ENCODE peak calls at places on chromosomes 4 and X, in six cellular contexts. X, C, D, T, B and I are unnamed samples.

GRCh38 chr4:54090804-54091623 is 8.9 kb upstream of the GSX2 start:
- DNase-seq in B (no peak), T (no peak), C (peak), X (peak), D (no peak), I (peak)

GRCh38 chrX:153381684-153382532 is 19.2 kb downstream of the PNMA6E start:
- DNase-seq in X (no peak), C (peak), D (peak), T (peak), B (no peak), I (peak)

GRCh38 chr4:153204247-153205027 is at the start of gene TRIM2:
- DNase-seq in T (peak), C (peak), D (peak), B (peak), X (peak), I (peak)

GRCh38 chrX:39705299-39705698 is 392.5 kb downstream of the BCOR start:
- DNase-seq in D (no peak), B (no peak), C (peak), T (peak), X (peak), I (peak)

GRCh38 chr4:3401436-3402171 is 40.2 kb upstream of the HGFAC start:
- DNase-seq in C (no peak), X (no peak), D (no peak), T (no peak), B (no peak), I (peak)

GRCh38 chr4:12555011-12555410 is 929.1 kb downstream of the RAB28 start:
- DNase-seq in T (no peak), B (no peak), C (no peak), X (no peak), D (no peak), I (no peak)

GRCh38 chrX:30302957-30303356 is 6.2 kb downstream of the NR0B1 start:
- DNase-seq in B (no peak), D (peak), T (no peak), X (peak), C (peak), I (peak)

GRCh38 chr4:4349902-4350301 is 37.0 kb upstream of the NSG1 start:
- DNase-seq in C (no peak), B (no peak), X (no peak), T (no peak), D (no peak), I (no peak)

GRCh38 chrX:43836435-43837184 is 45.6 kb downstream of the MAOB start:
- DNase-seq in D (peak), C (no peak), B (no peak), X (no peak), T (peak), I (no peak)

GRCh38 chr4:126888968-126889367 is 743.8 kb upstream of the INTU start:
- DNase-seq in C (no peak), X (no peak), T (no peak), D (no peak), B (no peak), I (no peak)

GRCh38 chr4:184193556-184194525 is 23.8 kb downstream of the ENPP6 start:
- DNase-seq in T (no peak), B (no peak), D (no peak), C (no peak), X (no peak), I (no peak)

GRCh38 chr4:82753725-82754410 is 44.7 kb downstream of the SCD5 start:
- DNase-seq in X (no peak), T (peak), D (no peak), B (no peak), C (no peak), I (no peak)

GRCh38 chrX:47200385-47201150 is 6.9 kb downstream of the UBA1 start:
- DNase-seq in X (peak), C (no peak), T (no peak), B (no peak), D (no peak), I (no peak)

GRCh38 chr4:131370846-131371245 is 1778.2 kb upstream of the PCDH10 start:
- DNase-seq in T (peak), D (peak), B (no peak), X (no peak), C (peak), I (no peak)

GRCh38 chr4:38717604-38718003 is 53.6 kb downstream of the KLF3 start:
- DNase-seq in T (no peak), C (no peak), B (no peak), X (no peak), D (no peak), I (no peak)

GRCh38 chr4:120611092-120611491 is 311.4 kb downstream of the PRDM5 start:
- DNase-seq in T (no peak), C (no peak), B (no peak), X (no peak), D (no peak), I (no peak)

GRCh38 chrX:153801646-153802045 is 7.2 kb downstream of the SSR4 start:
- DNase-seq in D (no peak), B (no peak), X (no peak), T (no peak), C (no peak), I (no peak)

GRCh38 chr4:107349732-107350131 is 313.6 kb upstream of the DKK2 start:
- DNase-seq in C (no peak), T (no peak), B (no peak), D (no peak), X (no peak), I (no peak)

GRCh38 chr4:7964890-7965662 is 25.4 kb upstream of the AFAP1 start:
- DNase-seq in C (peak), D (no peak), T (peak), X (peak), B (peak), I (no peak)

GRCh38 chr4:163810757-163811156 is 316.3 kb downstream of the TMA16 start:
- DNase-seq in X (no peak), C (no peak), D (no peak), T (no peak), B (no peak), I (no peak)

GRCh38 chrX:96615448-96615847 is 69.2 kb upstream of the DIAPH2 start:
- DNase-seq in X (no peak), C (no peak), T (no peak), D (no peak), B (no peak), I (no peak)

GRCh38 chrX:133922390-133922772 is 63.0 kb downstream of the GPC3 start:
- DNase-seq in C (no peak), B (no peak), D (no peak), X (no peak), T (peak), I (no peak)

GRCh38 chrX:153609917-153610833 is 11.2 kb upstream of the CCNQ start:
- DNase-seq in D (peak), X (peak), C (peak), B (peak), T (peak), I (peak)

GRCh38 chrX:129956145-129956544 is 26.3 kb upstream of the BCORL1 start:
- DNase-seq in T (no peak), C (no peak), B (no peak), X (no peak), D (no peak), I (no peak)